ENCODE peak calls at places on chromosomes 7 and 10, in seven cellular contexts. L, X, S, G, T, R and H are unnamed samples.

GRCh38 chr7:31695856-31696255 is 8.8 kb downstream of the PPP1R17 start:
- DNase-seq in S (no peak), T (no peak), R (no peak), L (no peak), X (no peak), G (no peak), H (no peak)

GRCh38 chr10:6349846-6350245 is 147.1 kb downstream of the PFKFB3 start:
- DNase-seq in R (no peak), T (no peak), L (no peak), G (no peak), X (no peak), S (no peak), H (no peak)

GRCh38 chr7:4134204-4134603 is 547.9 kb upstream of the FOXK1 start:
- DNase-seq in S (no peak), T (no peak), X (no peak), L (no peak), G (no peak), R (no peak), H (no peak)

GRCh38 chr10:35216303-35216905 is 89.8 kb downstream of the CREM start:
- DNase-seq in R (peak; percentile 40), T (no peak), G (no peak), X (no peak), S (no peak), L (no peak), H (no peak)

GRCh38 chr7:55996856-55997500 is 32.6 kb downstream of the NIPSNAP2 start:
- DNase-seq in R (no peak), L (no peak), S (no peak), X (no peak), T (no peak), G (no peak), H (no peak)

GRCh38 chr7:134458341-134458805 is 527 bp downstream of the AKR1B1 start:
- DNase-seq in L (peak; percentile 30), T (peak; percentile 29), S (peak; percentile 78), X (peak; percentile 38), R (peak; percentile 36), G (peak; percentile 36), H (no peak)

GRCh38 chr10:29254123-29255046 is 34.5 kb upstream of the LYZL1 start:
- DNase-seq in X (peak; percentile 39), G (no peak), R (no peak), T (no peak), L (no peak), S (no peak), H (no peak)

GRCh38 chr7:148501707-148502139 is 88.8 kb upstream of the C7orf33 start:
- DNase-seq in R (no peak), S (no peak), L (peak; percentile 47), G (no peak), T (no peak), X (peak; percentile 59), H (no peak)

GRCh38 chr10:34423607-34424325 is 391.3 kb downstream of the PARD3 start:
- DNase-seq in T (no peak), L (no peak), S (no peak), X (no peak), R (no peak), G (no peak), H (no peak)